ENCODE peak calls at places on chromosome 22, in four cellular contexts. S is H4; W is T-helper 1 cell; Z is activated CD4-positive, alpha-beta T cell treated with anti-CD3 and anti-CD28 coated beads, Interleukin-2, amount 10 ng/mL, durations not matched to agents 7 days and 5 days. N is an unnamed sample.

GRCh38 chr22:47357086-47357485 is 594.6 kb downstream of the TBC1D22A start:
- DNase-seq in S (no peak), W (no peak), Z (no peak), N (no peak)

GRCh38 chr22:30127749-30128166 is 47.5 kb downstream of the HORMAD2 start:
- DNase-seq in S (no peak), W (no peak), Z (no peak), N (no peak)

GRCh38 chr22:19121631-19122142 is 525 bp downstream of the DGCR2 start:
- DNase-seq in S (no peak), W (peak), Z (peak), N (peak)

GRCh38 chr22:44341431-44342346 is 28.9 kb upstream of the SHISAL1 start:
- DNase-seq in S (peak), W (no peak), Z (no peak), N (no peak)

GRCh38 chr22:39300198-39300830 is 19.1 kb downstream of the RPL3 start:
- DNase-seq in S (no peak), W (no peak), Z (no peak), N (peak)

GRCh38 chr22:31075961-31076360 is 5.2 kb upstream of the SMTN start:
- DNase-seq in S (no peak), W (no peak), Z (no peak), N (no peak)

GRCh38 chr22:46813816-46814597 is 51.6 kb downstream of the TBC1D22A start:
- DNase-seq in S (no peak), W (no peak), Z (no peak), N (no peak)

GRCh38 chr22:48880749-48881148 is 946.9 kb downstream of the BRD1 start:
- DNase-seq in S (no peak), W (no peak), Z (no peak), N (no peak)

GRCh38 chr22:36323182-36323854 is 64.4 kb downstream of the MYH9 start:
- DNase-seq in S (peak), W (no peak), Z (no peak), N (no peak)

GRCh38 chr22:46149998-46150549 is at the start of gene PPARA:
- DNase-seq in S (peak), W (peak), Z (peak), N (peak)

GRCh38 chr22:37930270-37930951 is 23.0 kb downstream of the C22orf23 start:
- DNase-seq in S (no peak), W (no peak), Z (peak), N (peak)

GRCh38 chr22:44005524-44005923 is 18.6 kb upstream of the PARVB start:
- DNase-seq in S (no peak), W (no peak), Z (no peak), N (no peak)

GRCh38 chr22:25697978-25698377 is 44.0 kb upstream of the MYO18B start:
- DNase-seq in S (no peak), W (no peak), Z (no peak), N (no peak)

GRCh38 chr22:46353483-46354105 is 18.1 kb downstream of the TRMU start:
- DNase-seq in S (no peak), W (no peak), Z (no peak), N (no peak)

GRCh38 chr22:37345863-37346514 is 63.7 kb downstream of the CYTH4 start:
- DNase-seq in S (peak), W (no peak), Z (no peak), N (no peak)

GRCh38 chr22:32660292-32660691 is 141.2 kb upstream of the TIMP3 start:
- DNase-seq in S (peak), W (peak), Z (peak), N (peak)

GRCh38 chr22:38264322-38264843 is 8.4 kb downstream of the TMEM184B start:
- DNase-seq in S (no peak), W (no peak), Z (no peak), N (no peak)

GRCh38 chr22:50215297-50216049 is 14.7 kb downstream of the SELENOO start:
- DNase-seq in S (no peak), W (no peak), Z (no peak), N (no peak)